ENCODE peak calls at places on chromosomes 2 and 18, in four cellular contexts. One of them, this sample, is unnamed.

GRCh38 chr2:10905872-10906143 is 5.9 kb upstream of the KCNF1 start:
- ATAC-seq in left cardiac atrium: peak; percentile 10
- ATAC-seq in naive B cell: no peak
- ATAC-seq in natural killer cell: no peak
- ATAC-seq in this sample: no peak

GRCh38 chr2:101948625-101949150 is 43.1 kb upstream of the IL1R2 start:
- ATAC-seq in natural killer cell: no peak
- ATAC-seq in left cardiac atrium: no peak
- ATAC-seq in naive B cell: no peak
- ATAC-seq in this sample: no peak

GRCh38 chr2:184734338-184734737 is 136.0 kb downstream of the ZNF804A start:
- ATAC-seq in left cardiac atrium: no peak
- ATAC-seq in natural killer cell: no peak
- ATAC-seq in naive B cell: no peak
- ATAC-seq in this sample: no peak

GRCh38 chr2:20551231-20551944 is 99.5 kb downstream of the HS1BP3 start:
- ATAC-seq in natural killer cell: no peak
- ATAC-seq in left cardiac atrium: peak; percentile 78
- ATAC-seq in naive B cell: no peak
- ATAC-seq in this sample: no peak

GRCh38 chr18:54191352-54191751 is 33.1 kb downstream of the MBD2 start:
- ATAC-seq in left cardiac atrium: no peak
- ATAC-seq in natural killer cell: no peak
- ATAC-seq in naive B cell: no peak
- ATAC-seq in this sample: no peak

GRCh38 chr2:9697904-9698303 is 67.1 kb upstream of the YWHAQ start:
- ATAC-seq in naive B cell: no peak
- ATAC-seq in left cardiac atrium: no peak
- ATAC-seq in natural killer cell: peak; percentile 55
- ATAC-seq in this sample: peak; percentile 40

GRCh38 chr2:135832891-135833290 is 4.1 kb downstream of the LCT start:
- ATAC-seq in naive B cell: no peak
- ATAC-seq in natural killer cell: no peak
- ATAC-seq in left cardiac atrium: no peak
- ATAC-seq in this sample: no peak

GRCh38 chr2:177295479-177295878 is 31.0 kb upstream of the NFE2L2 start:
- ATAC-seq in naive B cell: no peak
- ATAC-seq in natural killer cell: no peak
- ATAC-seq in left cardiac atrium: peak; percentile 71
- ATAC-seq in this sample: no peak

GRCh38 chr2:159893439-159893838 is 95.4 kb upstream of the CD302 start:
- ATAC-seq in naive B cell: no peak
- ATAC-seq in natural killer cell: no peak
- ATAC-seq in left cardiac atrium: peak; percentile 44
- ATAC-seq in this sample: no peak

GRCh38 chr2:189022002-189022401 is 47.8 kb downstream of the COL3A1 start:
- ATAC-seq in natural killer cell: no peak
- ATAC-seq in left cardiac atrium: peak; percentile 78
- ATAC-seq in naive B cell: no peak
- ATAC-seq in this sample: no peak

GRCh38 chr2:121567452-121567851 is 36.8 kb downstream of the RNU4ATAC start:
- ATAC-seq in left cardiac atrium: no peak
- ATAC-seq in naive B cell: no peak
- ATAC-seq in natural killer cell: no peak
- ATAC-seq in this sample: no peak

GRCh38 chr2:54409752-54410151 is 46.4 kb upstream of the SPTBN1 start:
- ATAC-seq in natural killer cell: no peak
- ATAC-seq in naive B cell: no peak
- ATAC-seq in left cardiac atrium: no peak
- ATAC-seq in this sample: no peak

GRCh38 chr2:10569460-10569859 is 120.3 kb downstream of the NOL10 start:
- ATAC-seq in natural killer cell: no peak
- ATAC-seq in left cardiac atrium: no peak
- ATAC-seq in naive B cell: no peak
- ATAC-seq in this sample: no peak

GRCh38 chr18:37322497-37323035 is 243.0 kb downstream of the CELF4 start:
- ATAC-seq in natural killer cell: no peak
- ATAC-seq in naive B cell: no peak
- ATAC-seq in left cardiac atrium: peak; percentile 60
- ATAC-seq in this sample: no peak

GRCh38 chr2:218448934-218449333 is 30.0 kb downstream of the VIL1 start:
- ATAC-seq in natural killer cell: no peak
- ATAC-seq in naive B cell: no peak
- ATAC-seq in left cardiac atrium: no peak
- ATAC-seq in this sample: no peak

GRCh38 chr2:136132840-136133570 is 15.1 kb upstream of the CXCR4 start:
- ATAC-seq in left cardiac atrium: no peak
- ATAC-seq in naive B cell: no peak
- ATAC-seq in natural killer cell: no peak
- ATAC-seq in this sample: no peak

GRCh38 chr18:5452943-5453342 is 90.9 kb downstream of the EPB41L3 start:
- ATAC-seq in naive B cell: no peak
- ATAC-seq in natural killer cell: no peak
- ATAC-seq in left cardiac atrium: no peak
- ATAC-seq in this sample: no peak

GRCh38 chr2:141207042-141207398 is 923.8 kb downstream of the LRP1B start:
- ATAC-seq in natural killer cell: no peak
- ATAC-seq in naive B cell: peak; percentile 61
- ATAC-seq in left cardiac atrium: no peak
- ATAC-seq in this sample: no peak

GRCh38 chr2:147108553-147108952 is 736.3 kb upstream of the ACVR2A start:
- ATAC-seq in naive B cell: no peak
- ATAC-seq in natural killer cell: no peak
- ATAC-seq in left cardiac atrium: no peak
- ATAC-seq in this sample: no peak